ENCODE peak calls at places on chromosomes 7 and 10, in seven cellular contexts. P, Q, S, N, D, R and J are unnamed samples.

GRCh38 chr7:133575726-133576125 is 322.8 kb downstream of the EXOC4 start:
- DNase-seq in P (no peak), Q (no peak), S (no peak), N (no peak), D (no peak), R (no peak), J (no peak)

GRCh38 chr10:89391882-89392756 is at the start of gene IFIT1:
- DNase-seq in P (no peak), Q (peak), S (no peak), N (peak), D (peak), R (peak), J (peak)

GRCh38 chr10:44971935-44972792 is 6.4 kb downstream of the DEPP1 start:
- DNase-seq in P (no peak), Q (no peak), S (no peak), N (no peak), D (no peak), R (no peak), J (no peak)

GRCh38 chr7:503046-503574 is 16.5 kb downstream of the PDGFA start:
- DNase-seq in P (peak), Q (no peak), S (no peak), N (no peak), D (no peak), R (no peak), J (no peak)

GRCh38 chr7:6130007-6130587 is 98.9 kb downstream of the ANKRD61 start:
- DNase-seq in P (no peak), Q (no peak), S (no peak), N (no peak), D (no peak), R (no peak), J (no peak)

GRCh38 chr10:57692255-57692980 is 575.3 kb downstream of the IPMK start:
- DNase-seq in P (no peak), Q (no peak), S (no peak), N (no peak), D (no peak), R (no peak), J (peak)

GRCh38 chr10:133481657-133482056 is 27.9 kb downstream of the SCART1 start:
- DNase-seq in P (no peak), Q (no peak), S (no peak), N (no peak), D (no peak), R (no peak), J (no peak)

GRCh38 chr10:11104772-11105675 is 87.4 kb downstream of the CELF2 start:
- DNase-seq in P (no peak), Q (peak), S (no peak), N (no peak), D (peak), R (no peak), J (no peak)

GRCh38 chr10:18109471-18109870 is 30.8 kb upstream of the CACNB2 start:
- DNase-seq in P (no peak), Q (no peak), S (no peak), N (no peak), D (no peak), R (no peak), J (no peak)

GRCh38 chr10:51224610-51225230 is 150.4 kb downstream of the PRKG1 start:
- DNase-seq in P (no peak), Q (no peak), S (no peak), N (no peak), D (no peak), R (no peak), J (peak)

GRCh38 chr7:77674878-77675277 is 21.4 kb upstream of the RSBN1L start:
- DNase-seq in P (no peak), Q (peak), S (no peak), N (peak), D (no peak), R (no peak), J (no peak)

GRCh38 chr10:13990918-13991317 is 339.8 kb downstream of the FRMD4A start:
- DNase-seq in P (no peak), Q (no peak), S (peak), N (no peak), D (no peak), R (no peak), J (no peak)

GRCh38 chr10:43369921-43370320 is 1.5 kb upstream of the FXYD4 start:
- DNase-seq in P (no peak), Q (no peak), S (no peak), N (no peak), D (no peak), R (no peak), J (no peak)

GRCh38 chr7:78395298-78396120 is 596.9 kb downstream of the PHTF2 start:
- DNase-seq in P (no peak), Q (no peak), S (no peak), N (no peak), D (no peak), R (no peak), J (no peak)

GRCh38 chr10:30816812-30817193 is 187.2 kb upstream of the LYZL2 start:
- DNase-seq in P (no peak), Q (no peak), S (no peak), N (no peak), D (no peak), R (no peak), J (no peak)

GRCh38 chr7:132113536-132114409 is 462.5 kb downstream of the PLXNA4 start:
- DNase-seq in P (peak), Q (no peak), S (no peak), N (no peak), D (no peak), R (no peak), J (no peak)

GRCh38 chr10:35585903-35586535 is 19.1 kb upstream of the GJD4 start:
- DNase-seq in P (no peak), Q (no peak), S (no peak), N (no peak), D (no peak), R (no peak), J (no peak)

GRCh38 chr7:154339169-154339568 is 287.0 kb downstream of the DPP6 start:
- DNase-seq in P (no peak), Q (no peak), S (no peak), N (no peak), D (no peak), R (no peak), J (no peak)

GRCh38 chr7:18770852-18771251 is 275.3 kb downstream of the HDAC9 start:
- DNase-seq in P (no peak), Q (no peak), S (no peak), N (no peak), D (no peak), R (no peak), J (no peak)

GRCh38 chr10:28710227-28710889 is 33.0 kb downstream of the BAMBI start:
- DNase-seq in P (no peak), Q (no peak), S (peak), N (no peak), D (no peak), R (no peak), J (no peak)

GRCh38 chr10:98446656-98447221 is at the start of gene HPS1:
- DNase-seq in P (peak), Q (peak), S (peak), N (no peak), D (peak), R (peak), J (no peak)

GRCh38 chr7:140541513-140542192 is 62.3 kb upstream of the MKRN1 start:
- DNase-seq in P (no peak), Q (no peak), S (peak), N (peak), D (no peak), R (no peak), J (peak)

GRCh38 chr10:23147035-23147434 is 45.1 kb upstream of the PTF1A start:
- DNase-seq in P (no peak), Q (no peak), S (no peak), N (no peak), D (no peak), R (no peak), J (no peak)

GRCh38 chr7:107103369-107103768 is 58.9 kb downstream of the PRKAR2B start:
- DNase-seq in P (no peak), Q (no peak), S (no peak), N (no peak), D (peak), R (no peak), J (no peak)

GRCh38 chr7:84479059-84479458 is 284.5 kb upstream of the SEMA3A start:
- DNase-seq in P (no peak), Q (no peak), S (no peak), N (no peak), D (no peak), R (no peak), J (no peak)

GRCh38 chr10:109894516-109894915 is 28.8 kb downstream of the XPNPEP1 start:
- DNase-seq in P (peak), Q (no peak), S (peak), N (no peak), D (peak), R (peak), J (peak)

GRCh38 chr10:101303087-101303753 is 50.7 kb upstream of the BTRC start:
- DNase-seq in P (no peak), Q (no peak), S (no peak), N (no peak), D (no peak), R (no peak), J (no peak)

GRCh38 chr7:132286836-132287235 is 289.4 kb downstream of the PLXNA4 start:
- DNase-seq in P (peak), Q (no peak), S (no peak), N (no peak), D (no peak), R (no peak), J (no peak)

GRCh38 chr10:116587878-116588590 is 2.7 kb upstream of the PNLIPRP1 start:
- DNase-seq in P (no peak), Q (no peak), S (no peak), N (no peak), D (no peak), R (no peak), J (no peak)

GRCh38 chr7:3960045-3960772 is 659.2 kb downstream of the SDK1 start:
- DNase-seq in P (no peak), Q (no peak), S (no peak), N (no peak), D (no peak), R (no peak), J (no peak)

GRCh38 chr10:3704565-3705360 is 80.2 kb downstream of the KLF6 start:
- DNase-seq in P (no peak), Q (no peak), S (no peak), N (no peak), D (no peak), R (no peak), J (no peak)

GRCh38 chr7:159000859-159001435 is 143.7 kb downstream of the VIPR2 start:
- DNase-seq in P (no peak), Q (no peak), S (no peak), N (no peak), D (no peak), R (no peak), J (no peak)

GRCh38 chr7:19522486-19522885 is 186.4 kb downstream of the POLR1F start:
- DNase-seq in P (no peak), Q (no peak), S (no peak), N (no peak), D (no peak), R (no peak), J (peak)

GRCh38 chr7:73303546-73303945 is 5.1 kb downstream of the NSUN5 start:
- DNase-seq in P (no peak), Q (no peak), S (no peak), N (no peak), D (no peak), R (no peak), J (no peak)

GRCh38 chr10:71138126-71138860 is 74.1 kb upstream of the UNC5B start:
- DNase-seq in P (no peak), Q (no peak), S (peak), N (no peak), D (no peak), R (no peak), J (no peak)

GRCh38 chr10:63720072-63720537 is 198.9 kb downstream of the REEP3 start:
- DNase-seq in P (no peak), Q (peak), S (no peak), N (peak), D (peak), R (no peak), J (no peak)

GRCh38 chr10:30709229-30709628 is 79.7 kb upstream of the LYZL2 start:
- DNase-seq in P (no peak), Q (no peak), S (no peak), N (no peak), D (no peak), R (no peak), J (no peak)

GRCh38 chr10:120495226-120495625 is 38.2 kb downstream of the PLPP4 start:
- DNase-seq in P (no peak), Q (no peak), S (no peak), N (no peak), D (no peak), R (no peak), J (no peak)

GRCh38 chr10:118218562-118218961 is 123.6 kb downstream of the FAM204A start:
- DNase-seq in P (no peak), Q (no peak), S (no peak), N (no peak), D (no peak), R (no peak), J (no peak)

GRCh38 chr7:157475601-157476000 is 138.8 kb downstream of the DNAJB6 start:
- DNase-seq in P (no peak), Q (no peak), S (no peak), N (no peak), D (no peak), R (no peak), J (no peak)

GRCh38 chr7:157473051-157473569 is 136.3 kb downstream of the DNAJB6 start:
- DNase-seq in P (no peak), Q (no peak), S (no peak), N (no peak), D (no peak), R (no peak), J (no peak)

GRCh38 chr7:157476201-157476600 is 139.4 kb downstream of the DNAJB6 start:
- DNase-seq in P (peak), Q (no peak), S (no peak), N (no peak), D (no peak), R (no peak), J (no peak)

GRCh38 chr7:157475095-157475494 is 138.3 kb downstream of the DNAJB6 start:
- DNase-seq in P (peak), Q (no peak), S (no peak), N (no peak), D (no peak), R (no peak), J (no peak)

DNA sequence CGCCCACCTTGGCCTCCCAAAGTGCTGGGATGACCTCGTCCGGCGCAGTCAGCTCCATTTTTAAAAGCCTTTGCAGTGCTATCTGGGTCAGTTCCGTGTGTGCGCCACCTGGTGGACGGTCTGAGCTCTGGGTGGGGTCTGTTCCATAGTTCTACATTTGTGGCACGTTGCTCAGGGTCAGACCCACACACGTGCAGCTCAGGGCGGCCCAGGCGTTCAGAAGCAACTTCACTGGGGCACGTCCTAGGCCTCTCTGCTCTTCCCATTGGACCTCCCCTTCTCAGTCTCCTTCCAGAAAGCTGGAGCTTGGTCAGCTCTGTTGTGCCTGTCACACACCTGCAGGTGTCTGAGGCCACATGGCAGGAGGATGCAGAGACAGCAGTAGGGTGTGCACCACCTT is 137.9 kb downstream of the DNAJB6 start:
- DNase-seq in P (peak), Q (peak), S (no peak), N (peak), D (peak), R (no peak), J (no peak)
- TF ChIP-seq CTCF in P (no peak), Q (peak), S (no peak), N (peak), D (peak), R (no peak), J (peak)

DNA sequence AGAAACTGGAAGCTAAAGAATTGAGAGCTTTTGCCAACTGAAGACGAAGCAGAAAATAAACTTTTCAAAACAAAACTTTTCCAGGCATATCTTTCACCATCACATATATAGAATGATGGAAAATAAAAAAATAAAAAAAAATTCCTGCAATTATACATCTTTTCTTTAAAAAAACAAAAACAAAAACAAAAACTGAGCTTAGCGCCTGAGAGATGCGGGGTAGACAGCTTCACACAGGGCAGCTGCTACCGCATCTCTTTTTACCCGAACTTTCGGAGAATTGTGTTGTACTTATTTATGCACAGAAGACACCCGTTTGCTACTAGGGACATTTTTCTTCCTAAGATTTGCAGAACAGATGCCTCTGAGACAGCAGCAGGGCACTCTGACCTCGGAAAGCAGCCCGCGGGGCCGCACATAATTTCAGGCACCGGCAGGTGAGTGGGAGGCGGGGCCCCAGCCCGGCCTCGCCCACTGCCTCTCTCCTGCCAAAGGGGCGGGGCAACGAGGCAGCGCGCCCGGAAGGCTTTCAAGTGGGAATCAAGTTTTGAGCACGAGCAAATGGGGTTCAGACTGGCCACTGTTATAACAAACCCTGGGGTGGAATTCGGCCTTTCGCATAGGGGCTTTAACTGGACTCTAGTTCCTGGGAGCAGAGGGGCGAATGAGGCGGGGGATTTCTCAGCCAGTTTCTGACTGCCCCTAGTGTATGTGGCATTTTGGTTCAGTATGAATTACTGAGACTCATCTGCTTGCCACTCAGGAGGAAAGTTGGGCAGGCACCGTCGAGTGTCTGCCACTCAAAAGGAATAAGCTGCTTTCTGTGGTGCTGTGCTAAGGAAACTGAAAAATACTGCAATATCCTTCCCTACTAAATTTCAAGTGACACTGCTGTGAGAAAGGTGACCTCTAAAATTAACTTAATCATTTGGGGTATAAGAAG is 18.5 kb upstream of the FAM133B start:
- DNase-seq in P (no peak), Q (no peak), S (peak), N (no peak), D (no peak), R (no peak), J (no peak)
- H3K4me3 ChIP-seq in P (no peak), Q (no peak), S (no peak), N (peak), D (no peak), R (no peak), J (no peak)

GRCh38 chr7:28956608-28957063 is 1.5 kb downstream of the TRIL start:
- DNase-seq in P (no peak), Q (no peak), S (peak), N (no peak), D (peak), R (no peak), J (no peak)
- TF ChIP-seq CTCF in P (peak), Q (no peak), S (peak), N (no peak), D (peak), R (no peak), J (peak)

GRCh38 chr10:348456-348855 is 213.2 kb downstream of the ZMYND11 start:
- DNase-seq in P (no peak), Q (no peak), S (no peak), N (no peak), D (no peak), R (no peak), J (no peak)
- H3K4me3 ChIP-seq in P (no peak), Q (no peak), S (no peak), N (no peak), D (no peak), R (no peak), J (no peak)

DNA sequence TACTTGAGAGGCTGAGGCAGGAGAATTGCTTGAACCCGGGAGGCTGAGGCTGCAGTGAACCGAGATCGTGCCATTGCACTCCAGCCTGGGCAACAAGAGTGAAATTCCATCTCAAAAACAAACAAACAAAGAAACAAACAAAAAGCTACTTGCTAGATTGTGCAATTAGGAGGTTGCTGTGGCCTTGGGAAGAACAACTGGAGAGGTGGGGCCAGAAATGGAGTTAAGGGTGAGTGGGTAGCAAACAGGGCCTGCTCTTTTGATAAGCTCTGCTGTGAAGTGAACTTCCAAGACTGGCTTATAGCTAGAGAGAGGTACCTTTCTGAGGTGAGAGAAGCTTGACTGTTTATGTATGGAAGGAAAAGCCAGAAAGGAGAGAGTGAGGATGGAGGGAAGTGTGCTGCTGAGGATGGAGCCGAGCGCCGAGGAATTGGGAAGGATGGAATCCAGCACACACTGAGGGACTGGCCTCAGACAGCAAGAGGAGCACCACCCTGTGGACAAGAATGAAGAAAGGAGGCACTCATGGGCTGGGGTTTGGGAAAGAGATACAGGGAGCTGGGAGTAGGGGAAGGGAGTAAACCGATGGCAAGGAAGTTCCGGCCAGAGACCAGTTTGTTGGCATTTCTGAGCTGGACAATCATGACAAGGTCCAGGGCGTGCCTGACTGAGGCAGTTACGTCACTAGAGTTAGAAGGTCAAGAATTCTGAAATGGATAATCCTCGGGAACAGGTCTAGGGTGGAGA is 7.0 kb upstream of the RPEL1 start:
- DNase-seq in P (no peak), Q (no peak), S (no peak), N (peak), D (no peak), R (no peak), J (no peak)
- TF ChIP-seq CTCF in P (no peak), Q (no peak), S (peak), N (no peak), D (peak), R (no peak), J (peak)

GRCh38 chr7:2248984-2249694 is 7.1 kb downstream of the NUDT1 start:
- DNase-seq in P (no peak), Q (peak), S (peak), N (no peak), D (peak), R (peak), J (peak)
- H3K4me3 ChIP-seq in P (no peak), Q (no peak), S (no peak), N (no peak), D (no peak), R (no peak), J (peak)